ENCODE peak calls at places on chromosomes 1 and 21, in five cellular contexts. One of them, this sample, is unnamed.

GRCh38 chr1:205258313-205259176 is 30.8 kb downstream of the TMCC2 start:
- DNase-seq in SJSA1: peak; percentile 15
- DNase-seq in heart left ventricle: no peak
- DNase-seq in right cardiac atrium: no peak
- DNase-seq in CD8-positive, alpha-beta T cell: no peak
- DNase-seq in this sample: peak; percentile 48

GRCh38 chr1:4175566-4176405 is 275.7 kb upstream of the C1orf174 start:
- DNase-seq in SJSA1: no peak
- DNase-seq in heart left ventricle: no peak
- DNase-seq in right cardiac atrium: no peak
- DNase-seq in CD8-positive, alpha-beta T cell: no peak
- DNase-seq in this sample: no peak

GRCh38 chr1:23574265-23574754 is 15.0 kb upstream of the ID3 start:
- DNase-seq in SJSA1: no peak
- DNase-seq in heart left ventricle: no peak
- DNase-seq in right cardiac atrium: no peak
- DNase-seq in CD8-positive, alpha-beta T cell: no peak
- DNase-seq in this sample: no peak

GRCh38 chr1:51877434-51878306 is 857 bp downstream of the NRDC start:
- DNase-seq in SJSA1: peak; percentile 8
- DNase-seq in heart left ventricle: no peak
- DNase-seq in right cardiac atrium: peak; percentile 47
- DNase-seq in CD8-positive, alpha-beta T cell: no peak
- DNase-seq in this sample: no peak

GRCh38 chr1:11562664-11563063 is 83.7 kb downstream of the DISP3 start:
- DNase-seq in SJSA1: no peak
- DNase-seq in heart left ventricle: no peak
- DNase-seq in right cardiac atrium: no peak
- DNase-seq in CD8-positive, alpha-beta T cell: no peak
- DNase-seq in this sample: no peak

GRCh38 chr1:32981003-32981909 is 16.6 kb upstream of the RNF19B start:
- DNase-seq in SJSA1: peak; percentile 68
- DNase-seq in heart left ventricle: peak; percentile 62
- DNase-seq in right cardiac atrium: peak; percentile 69
- DNase-seq in CD8-positive, alpha-beta T cell: peak; percentile 23
- DNase-seq in this sample: no peak

GRCh38 chr1:44543064-44543815 is 131.0 kb downstream of the TMEM53 start:
- DNase-seq in SJSA1: no peak
- DNase-seq in heart left ventricle: no peak
- DNase-seq in right cardiac atrium: no peak
- DNase-seq in CD8-positive, alpha-beta T cell: no peak
- DNase-seq in this sample: no peak

GRCh38 chr1:16017461-16018303 is at the start of gene HSPB7:
- DNase-seq in SJSA1: no peak
- DNase-seq in heart left ventricle: peak; percentile 92
- DNase-seq in right cardiac atrium: peak; percentile 94
- DNase-seq in CD8-positive, alpha-beta T cell: no peak
- DNase-seq in this sample: peak; percentile 96

GRCh38 chr21:43323244-43324005 is 103.5 kb downstream of the SIK1 start:
- DNase-seq in SJSA1: no peak
- DNase-seq in heart left ventricle: peak; percentile 80
- DNase-seq in right cardiac atrium: peak; percentile 91
- DNase-seq in CD8-positive, alpha-beta T cell: no peak
- DNase-seq in this sample: peak; percentile 88

GRCh38 chr1:58047265-58047858 is 499.2 kb downstream of the OMA1 start:
- DNase-seq in SJSA1: no peak
- DNase-seq in heart left ventricle: no peak
- DNase-seq in right cardiac atrium: peak; percentile 56
- DNase-seq in CD8-positive, alpha-beta T cell: no peak
- DNase-seq in this sample: no peak

GRCh38 chr21:41161428-41161827 is 6.5 kb upstream of the BACE2 start:
- DNase-seq in SJSA1: no peak
- DNase-seq in heart left ventricle: no peak
- DNase-seq in right cardiac atrium: no peak
- DNase-seq in CD8-positive, alpha-beta T cell: no peak
- DNase-seq in this sample: no peak

GRCh38 chr1:43945898-43946243 is 879 bp upstream of the IPO13 start:
- DNase-seq in SJSA1: no peak
- DNase-seq in heart left ventricle: no peak
- DNase-seq in right cardiac atrium: no peak
- DNase-seq in CD8-positive, alpha-beta T cell: no peak
- DNase-seq in this sample: no peak

GRCh38 chr1:27637052-27637451 is 2.1 kb upstream of the FGR start:
- DNase-seq in SJSA1: no peak
- DNase-seq in heart left ventricle: no peak
- DNase-seq in right cardiac atrium: no peak
- DNase-seq in CD8-positive, alpha-beta T cell: no peak
- DNase-seq in this sample: no peak

GRCh38 chr1:58704616-58705021 is 4.8 kb upstream of the MYSM1 start:
- DNase-seq in SJSA1: no peak
- DNase-seq in heart left ventricle: no peak
- DNase-seq in right cardiac atrium: no peak
- DNase-seq in CD8-positive, alpha-beta T cell: no peak
- DNase-seq in this sample: no peak

GRCh38 chr1:36341626-36342320 is 18.3 kb upstream of the EVA1B start:
- DNase-seq in SJSA1: no peak
- DNase-seq in heart left ventricle: no peak
- DNase-seq in right cardiac atrium: no peak
- DNase-seq in CD8-positive, alpha-beta T cell: no peak
- DNase-seq in this sample: peak; percentile 47

GRCh38 chr1:78122389-78122788 is 76.6 kb downstream of the GIPC2 start:
- DNase-seq in SJSA1: no peak
- DNase-seq in heart left ventricle: no peak
- DNase-seq in right cardiac atrium: no peak
- DNase-seq in CD8-positive, alpha-beta T cell: no peak
- DNase-seq in this sample: no peak

GRCh38 chr1:230265200-230266115 is 160.7 kb downstream of the PGBD5 start:
- DNase-seq in SJSA1: no peak
- DNase-seq in heart left ventricle: no peak
- DNase-seq in right cardiac atrium: no peak
- DNase-seq in CD8-positive, alpha-beta T cell: no peak
- DNase-seq in this sample: peak; percentile 31

GRCh38 chr1:154866995-154867795 is 2.9 kb downstream of the KCNN3 start:
- DNase-seq in SJSA1: peak; percentile 53
- DNase-seq in heart left ventricle: no peak
- DNase-seq in right cardiac atrium: peak; percentile 68
- DNase-seq in CD8-positive, alpha-beta T cell: no peak
- DNase-seq in this sample: peak; percentile 87

GRCh38 chr1:201025571-201026002 is 2.1 kb upstream of the KIF21B start:
- DNase-seq in SJSA1: peak; percentile 37
- DNase-seq in heart left ventricle: no peak
- DNase-seq in right cardiac atrium: peak; percentile 46
- DNase-seq in CD8-positive, alpha-beta T cell: no peak
- DNase-seq in this sample: no peak

GRCh38 chr1:25343872-25344271 is 5.7 kb downstream of the TMEM50A start:
- DNase-seq in SJSA1: peak; percentile 40
- DNase-seq in heart left ventricle: no peak
- DNase-seq in right cardiac atrium: no peak
- DNase-seq in CD8-positive, alpha-beta T cell: no peak
- DNase-seq in this sample: no peak

GRCh38 chr1:177228721-177229088 is 57.9 kb downstream of the BRINP2 start:
- DNase-seq in SJSA1: no peak
- DNase-seq in heart left ventricle: no peak
- DNase-seq in right cardiac atrium: no peak
- DNase-seq in CD8-positive, alpha-beta T cell: no peak
- DNase-seq in this sample: no peak

GRCh38 chr1:229709620-229710019 is 83.6 kb downstream of the URB2 start:
- DNase-seq in SJSA1: no peak
- DNase-seq in heart left ventricle: no peak
- DNase-seq in right cardiac atrium: no peak
- DNase-seq in CD8-positive, alpha-beta T cell: no peak
- DNase-seq in this sample: no peak

GRCh38 chr1:211928993-211929637 is 98.6 kb upstream of the LPGAT1 start:
- DNase-seq in SJSA1: no peak
- DNase-seq in heart left ventricle: no peak
- DNase-seq in right cardiac atrium: no peak
- DNase-seq in CD8-positive, alpha-beta T cell: no peak
- DNase-seq in this sample: no peak

GRCh38 chr21:36627242-36627641 is 71.7 kb upstream of the SIM2 start:
- DNase-seq in SJSA1: peak; percentile 68
- DNase-seq in heart left ventricle: no peak
- DNase-seq in right cardiac atrium: no peak
- DNase-seq in CD8-positive, alpha-beta T cell: no peak
- DNase-seq in this sample: no peak

GRCh38 chr21:43880111-43880985 is 15.3 kb downstream of the AGPAT3 start:
- DNase-seq in SJSA1: peak; percentile 26
- DNase-seq in heart left ventricle: no peak
- DNase-seq in right cardiac atrium: no peak
- DNase-seq in CD8-positive, alpha-beta T cell: no peak
- DNase-seq in this sample: peak; percentile 58

GRCh38 chr1:198936371-198937083 is 297.7 kb downstream of the PTPRC start:
- DNase-seq in SJSA1: peak; percentile 65
- DNase-seq in heart left ventricle: no peak
- DNase-seq in right cardiac atrium: no peak
- DNase-seq in CD8-positive, alpha-beta T cell: no peak
- DNase-seq in this sample: no peak

GRCh38 chr1:216604771-216605170 is 118.5 kb downstream of the ESRRG start:
- DNase-seq in SJSA1: no peak
- DNase-seq in heart left ventricle: no peak
- DNase-seq in right cardiac atrium: no peak
- DNase-seq in CD8-positive, alpha-beta T cell: no peak
- DNase-seq in this sample: no peak

GRCh38 chr21:34802180-34802899 is 133.5 kb downstream of the CLIC6 start:
- DNase-seq in SJSA1: no peak
- DNase-seq in heart left ventricle: no peak
- DNase-seq in right cardiac atrium: no peak
- DNase-seq in CD8-positive, alpha-beta T cell: no peak
- DNase-seq in this sample: no peak

GRCh38 chr21:34799092-34799491 is 130.3 kb downstream of the CLIC6 start:
- DNase-seq in SJSA1: no peak
- DNase-seq in heart left ventricle: no peak
- DNase-seq in right cardiac atrium: no peak
- DNase-seq in CD8-positive, alpha-beta T cell: no peak
- DNase-seq in this sample: no peak

GRCh38 chr21:34800797-34801518 is 132.2 kb downstream of the CLIC6 start:
- DNase-seq in SJSA1: no peak
- DNase-seq in heart left ventricle: no peak
- DNase-seq in right cardiac atrium: no peak
- DNase-seq in CD8-positive, alpha-beta T cell: no peak
- DNase-seq in this sample: no peak

GRCh38 chr21:34803792-34804440 is 135.1 kb downstream of the CLIC6 start:
- DNase-seq in SJSA1: no peak
- DNase-seq in heart left ventricle: no peak
- DNase-seq in right cardiac atrium: no peak
- DNase-seq in CD8-positive, alpha-beta T cell: no peak
- DNase-seq in this sample: no peak

GRCh38 chr21:34801519-34802132 is 132.8 kb downstream of the CLIC6 start:
- DNase-seq in SJSA1: peak; percentile 29
- DNase-seq in heart left ventricle: no peak
- DNase-seq in right cardiac atrium: no peak
- DNase-seq in CD8-positive, alpha-beta T cell: no peak
- DNase-seq in this sample: no peak
- H3K4me3 ChIP-seq in SJSA1: no peak overlapping the region
- H3K4me3 ChIP-seq in heart left ventricle: no peak overlapping the region
- H3K4me3 ChIP-seq in right cardiac atrium: no peak overlapping the region
- H3K4me3 ChIP-seq in CD8-positive, alpha-beta T cell: no peak overlapping the region
- H3K4me3 ChIP-seq in this sample: no peak overlapping the region

GRCh38 chr1:172669011-172669410 is 10.1 kb downstream of the FASLG start:
- DNase-seq in SJSA1: no peak
- DNase-seq in heart left ventricle: no peak
- DNase-seq in right cardiac atrium: no peak
- DNase-seq in CD8-positive, alpha-beta T cell: no peak
- DNase-seq in this sample: no peak

GRCh38 chr1:172670316-172670715 is 11.4 kb downstream of the FASLG start:
- DNase-seq in SJSA1: no peak
- DNase-seq in heart left ventricle: no peak
- DNase-seq in right cardiac atrium: no peak
- DNase-seq in CD8-positive, alpha-beta T cell: no peak
- DNase-seq in this sample: no peak

GRCh38 chr1:172673761-172674160 is 14.9 kb downstream of the FASLG start:
- DNase-seq in SJSA1: no peak
- DNase-seq in heart left ventricle: no peak
- DNase-seq in right cardiac atrium: no peak
- DNase-seq in CD8-positive, alpha-beta T cell: no peak
- DNase-seq in this sample: no peak

GRCh38 chr1:172670791-172671190 is 11.9 kb downstream of the FASLG start:
- DNase-seq in SJSA1: no peak
- DNase-seq in heart left ventricle: no peak
- DNase-seq in right cardiac atrium: no peak
- DNase-seq in CD8-positive, alpha-beta T cell: no peak
- DNase-seq in this sample: no peak

GRCh38 chr1:172671591-172671990 is 12.7 kb downstream of the FASLG start:
- DNase-seq in SJSA1: no peak
- DNase-seq in heart left ventricle: no peak
- DNase-seq in right cardiac atrium: no peak
- DNase-seq in CD8-positive, alpha-beta T cell: no peak
- DNase-seq in this sample: no peak
- H3K27ac ChIP-seq in SJSA1: no peak overlapping the region
- H3K27ac ChIP-seq in heart left ventricle: no peak overlapping the region
- H3K27ac ChIP-seq in right cardiac atrium: no peak overlapping the region
- H3K27ac ChIP-seq in CD8-positive, alpha-beta T cell: no peak overlapping the region
- H3K27ac ChIP-seq in this sample: no peak overlapping the region

DNA sequence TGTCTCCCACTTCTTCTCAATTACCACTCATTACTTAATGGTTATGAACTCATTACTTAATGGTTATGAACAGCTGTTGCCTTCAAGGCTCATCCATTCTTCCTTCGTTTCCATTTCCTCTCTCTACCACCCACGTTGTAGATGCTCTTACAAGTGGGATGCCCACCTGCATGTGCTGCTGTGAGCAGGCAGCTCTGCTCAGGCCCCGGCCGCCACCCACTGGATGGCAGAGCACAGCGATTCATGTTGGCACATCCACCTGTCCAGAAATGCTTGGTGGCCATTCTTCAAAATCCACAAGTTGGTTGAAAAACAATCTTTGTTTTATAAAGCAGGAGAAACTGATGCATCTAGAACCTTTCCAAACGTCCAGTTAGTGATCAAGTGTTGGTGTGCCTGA is 14.5 kb downstream of the ATP1A1 start:
- DNase-seq in SJSA1: no peak
- DNase-seq in heart left ventricle: no peak
- DNase-seq in right cardiac atrium: no peak
- DNase-seq in CD8-positive, alpha-beta T cell: no peak
- DNase-seq in this sample: no peak
- H3K4me1 ChIP-seq in SJSA1: no peaks in the 10 kb centered on the region
- H3K4me1 ChIP-seq in heart left ventricle: peaks cover 15% of the 10 kb centered on the region
- H3K4me1 ChIP-seq in right cardiac atrium: no peaks in the 10 kb centered on the region
- H3K4me1 ChIP-seq in CD8-positive, alpha-beta T cell: peaks cover 27% of the 10 kb centered on the region
- H3K4me1 ChIP-seq in this sample: peaks cover 5% of the 10 kb centered on the region

DNA sequence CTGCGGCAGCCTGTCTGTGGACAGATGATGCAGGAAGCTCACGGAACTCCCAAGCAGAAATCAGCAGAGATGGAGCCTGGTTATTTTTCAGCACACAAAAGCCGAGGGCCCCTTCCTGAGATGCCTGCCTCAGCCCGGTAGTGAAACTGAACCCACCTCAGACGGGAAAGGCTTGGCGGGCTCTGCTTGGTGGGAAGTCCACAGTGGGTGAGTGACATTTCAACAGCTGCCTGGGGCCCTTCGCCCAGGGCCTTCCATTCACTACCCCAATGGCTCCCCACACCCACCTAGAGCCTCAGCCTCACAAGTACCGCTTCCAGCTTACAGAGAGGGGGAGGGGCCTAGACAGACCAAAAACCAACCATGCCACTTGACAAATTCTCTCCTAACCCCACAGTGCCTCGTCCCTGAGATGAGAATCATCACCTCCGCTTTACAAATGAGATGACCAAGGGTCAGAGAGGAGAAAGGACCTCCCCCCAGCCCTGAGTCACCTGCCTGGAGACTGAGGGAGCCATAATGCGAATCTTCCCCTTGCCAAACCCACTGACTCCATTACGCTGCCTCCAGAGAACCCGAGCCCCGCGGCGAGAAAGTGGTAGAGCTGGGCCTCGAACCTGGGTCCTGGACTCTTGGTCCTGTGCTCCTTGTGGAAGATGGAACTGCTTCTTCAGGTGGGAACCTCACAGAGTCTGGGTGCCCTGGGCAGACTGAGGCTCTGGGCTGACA is 3.4 kb upstream of the ECE1 start:
- DNase-seq in SJSA1: no peak
- DNase-seq in heart left ventricle: no peak
- DNase-seq in right cardiac atrium: peak; percentile 29
- DNase-seq in CD8-positive, alpha-beta T cell: peak; percentile 33
- DNase-seq in this sample: no peak
- H3K4me3 ChIP-seq in SJSA1: no peak overlapping the region
- H3K4me3 ChIP-seq in heart left ventricle: peak overlapping the region; percentile 42
- H3K4me3 ChIP-seq in right cardiac atrium: no peak overlapping the region
- H3K4me3 ChIP-seq in CD8-positive, alpha-beta T cell: peak overlapping the region; percentile 86
- H3K4me3 ChIP-seq in this sample: no peak overlapping the region